ENCODE peak calls at places on chromosomes 2 and 18, in five cellular contexts. W, C, I, G and J are unnamed samples.

GRCh38 chr2:69514406-69514805 is 77.2 kb upstream of the NFU1 start:
- DNase-seq in I (peak), W (no peak), C (no peak), G (no peak), J (no peak)

GRCh38 chr2:98571121-98571701 is 37.1 kb downstream of the COA5 start:
- DNase-seq in W (no peak), I (no peak), C (no peak), G (no peak), J (peak)

GRCh38 chr2:43823751-43824150 is 14.9 kb downstream of the ABCG5 start:
- DNase-seq in G (no peak), I (no peak), W (no peak), C (no peak), J (no peak)

GRCh38 chr2:146874260-146874658 is 970.6 kb upstream of the ACVR2A start:
- DNase-seq in G (peak), I (no peak), C (no peak), W (no peak), J (no peak)

GRCh38 chr2:240509667-240510512 is 47.9 kb downstream of the ANKMY1 start:
- DNase-seq in C (no peak), G (no peak), I (no peak), W (peak), J (peak)

GRCh38 chr18:21364471-21364870 is 122.4 kb downstream of the GREB1L start:
- DNase-seq in W (no peak), C (no peak), I (no peak), G (no peak), J (no peak)

GRCh38 chr2:178271629-178272333 is 77.5 kb downstream of the OSBPL6 start:
- DNase-seq in G (peak), C (peak), I (peak), W (peak), J (peak)

GRCh38 chr18:41524674-41525470 is 430.2 kb upstream of the PIK3C3 start:
- DNase-seq in W (no peak), C (no peak), I (no peak), G (no peak), J (no peak)

GRCh38 chr2:172639823-172640222 is 83.9 kb downstream of the PDK1 start:
- DNase-seq in I (peak), W (no peak), C (no peak), G (no peak), J (no peak)

GRCh38 chr2:232890896-232891601 is 21.0 kb downstream of the SNORC start:
- DNase-seq in W (peak), G (no peak), I (peak), C (no peak), J (no peak)

GRCh38 chr2:229485782-229486181 is 214.7 kb upstream of the PID1 start:
- DNase-seq in C (no peak), G (no peak), I (no peak), W (no peak), J (no peak)

GRCh38 chr2:7803515-7803914 is 878.3 kb upstream of the ID2 start:
- DNase-seq in G (no peak), I (no peak), C (no peak), W (no peak), J (no peak)

DNA sequence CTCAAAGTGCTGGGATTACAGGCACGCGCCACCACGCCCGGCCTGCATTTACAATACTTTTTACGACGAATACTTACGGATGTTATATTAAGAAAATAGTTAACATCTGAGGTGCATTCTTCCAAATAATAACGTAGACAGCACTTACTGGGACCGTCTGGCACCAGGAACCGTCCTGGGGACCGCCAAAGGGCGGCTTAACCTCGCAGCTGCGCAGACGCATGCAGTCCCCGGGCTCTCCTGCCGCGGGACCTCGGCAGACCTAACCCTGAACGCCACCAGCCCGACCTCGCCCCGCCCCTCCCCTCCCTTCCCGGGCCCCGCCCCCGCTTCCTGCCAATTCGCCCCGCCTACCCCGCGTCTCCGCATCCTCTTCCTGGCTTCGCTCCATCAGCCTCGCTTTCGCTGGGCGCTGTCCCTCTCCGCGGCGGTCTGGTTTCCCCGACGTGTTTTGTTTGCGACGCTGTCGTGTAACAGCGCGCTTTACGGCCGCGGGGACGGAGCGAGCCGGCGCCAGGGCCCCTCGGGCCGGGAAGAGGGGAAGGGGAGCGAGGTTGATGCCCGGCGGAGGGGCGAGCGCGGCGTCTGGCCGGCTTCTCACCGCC is at the start of gene CNOT11:
- DNase-seq in C (peak), W (peak), G (peak), I (peak), J (peak)
- TF ChIP-seq POLR2A in C (peak), W (peak), G (peak), I (peak), J (peak)

DNA sequence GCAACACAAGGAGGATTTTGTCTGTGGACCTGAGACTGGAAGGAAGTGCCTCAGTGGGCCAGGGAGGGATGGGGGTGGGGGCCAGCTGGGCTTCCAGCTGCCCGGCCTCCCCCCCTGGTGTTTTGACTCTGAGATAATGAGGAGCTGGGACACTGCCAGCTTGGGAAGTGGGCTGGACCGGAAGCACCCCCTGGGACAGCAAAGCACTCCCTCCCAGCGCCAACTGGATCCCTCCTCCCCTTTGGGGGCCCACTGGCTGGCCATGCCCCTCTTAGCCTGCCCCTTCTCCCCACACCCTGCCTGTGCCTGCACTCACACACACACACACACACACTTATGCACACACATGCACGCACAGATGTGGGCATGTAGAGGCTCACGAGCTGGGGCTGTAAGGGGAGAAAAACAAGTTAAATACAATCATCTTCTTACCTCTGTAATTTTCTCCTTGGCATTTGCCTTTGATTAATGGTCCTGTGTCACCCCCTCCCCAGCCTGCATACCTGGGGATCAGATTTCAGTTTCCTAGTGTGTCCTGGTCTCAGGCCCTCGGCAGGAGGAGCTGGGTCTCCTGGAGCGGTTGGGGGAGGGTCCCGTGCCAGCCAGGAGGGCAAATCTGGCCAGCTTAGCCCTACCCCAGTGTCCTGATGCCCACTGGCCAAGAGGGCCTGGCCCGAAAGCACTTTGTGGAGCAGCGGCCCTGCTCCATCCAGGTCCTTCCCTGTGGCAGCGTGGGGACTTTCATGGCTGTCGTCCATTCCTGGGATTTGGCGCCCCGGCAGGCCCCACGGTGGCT is 3.6 kb downstream of the ITM2C start:
- DNase-seq in G (no peak), W (no peak), C (peak), I (no peak), J (no peak)
- H3K4me3 ChIP-seq in G (no peak), W (no peak), C (no peak), I (no peak), J (no peak)

GRCh38 chr2:96869824-96870630 is at the start of gene SEMA4C:
- DNase-seq in W (peak), G (peak), C (peak), I (no peak), J (peak)
- TF ChIP-seq POLR2A in W (no peak), G (peak), C (no peak), I (peak), J (no peak)

DNA sequence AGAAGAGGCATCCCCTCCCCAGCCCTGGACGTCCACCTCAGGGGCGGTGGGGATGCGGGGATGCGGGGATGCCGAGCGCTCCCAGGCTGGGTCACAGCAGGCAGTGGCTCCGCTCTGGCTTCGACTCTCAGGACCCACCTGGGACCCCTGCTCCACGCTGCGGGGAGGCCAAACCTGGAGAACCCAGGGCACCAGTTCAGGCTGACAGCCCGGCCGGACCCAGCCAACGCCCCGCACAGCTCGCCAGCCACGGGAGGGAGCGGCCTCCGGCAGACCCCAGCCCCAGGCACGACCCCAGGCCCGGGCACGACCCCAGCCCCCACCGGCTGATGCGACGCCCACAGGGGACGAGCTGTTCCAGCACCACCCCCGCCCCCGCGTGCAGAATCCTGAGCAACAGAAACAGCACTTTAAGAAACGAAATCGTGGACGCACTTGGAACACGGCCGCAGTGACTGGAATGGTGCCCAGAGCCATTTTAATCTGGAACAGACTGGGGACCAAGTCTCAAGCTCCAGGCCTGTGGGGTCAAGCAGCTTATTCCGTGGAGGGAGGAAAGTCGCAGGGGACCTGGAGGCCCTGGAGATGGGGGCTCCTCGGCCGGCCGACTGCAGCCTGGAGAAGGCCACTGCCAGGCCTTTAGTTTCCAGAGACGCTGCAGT is 74.3 kb downstream of the MBP start:
- DNase-seq in I (no peak), G (peak), C (no peak), W (no peak), J (peak)
- H3K4me3 ChIP-seq in I (no peak), G (no peak), C (no peak), W (peak), J (no peak)

GRCh38 chr2:73386342-73386868 is 769 bp downstream of the ALMS1 start:
- DNase-seq in G (no peak), C (no peak), I (no peak), W (no peak), J (no peak)
- TF ChIP-seq POLR2A in G (no peak), C (no peak), I (no peak), W (no peak), J (no peak)

DNA sequence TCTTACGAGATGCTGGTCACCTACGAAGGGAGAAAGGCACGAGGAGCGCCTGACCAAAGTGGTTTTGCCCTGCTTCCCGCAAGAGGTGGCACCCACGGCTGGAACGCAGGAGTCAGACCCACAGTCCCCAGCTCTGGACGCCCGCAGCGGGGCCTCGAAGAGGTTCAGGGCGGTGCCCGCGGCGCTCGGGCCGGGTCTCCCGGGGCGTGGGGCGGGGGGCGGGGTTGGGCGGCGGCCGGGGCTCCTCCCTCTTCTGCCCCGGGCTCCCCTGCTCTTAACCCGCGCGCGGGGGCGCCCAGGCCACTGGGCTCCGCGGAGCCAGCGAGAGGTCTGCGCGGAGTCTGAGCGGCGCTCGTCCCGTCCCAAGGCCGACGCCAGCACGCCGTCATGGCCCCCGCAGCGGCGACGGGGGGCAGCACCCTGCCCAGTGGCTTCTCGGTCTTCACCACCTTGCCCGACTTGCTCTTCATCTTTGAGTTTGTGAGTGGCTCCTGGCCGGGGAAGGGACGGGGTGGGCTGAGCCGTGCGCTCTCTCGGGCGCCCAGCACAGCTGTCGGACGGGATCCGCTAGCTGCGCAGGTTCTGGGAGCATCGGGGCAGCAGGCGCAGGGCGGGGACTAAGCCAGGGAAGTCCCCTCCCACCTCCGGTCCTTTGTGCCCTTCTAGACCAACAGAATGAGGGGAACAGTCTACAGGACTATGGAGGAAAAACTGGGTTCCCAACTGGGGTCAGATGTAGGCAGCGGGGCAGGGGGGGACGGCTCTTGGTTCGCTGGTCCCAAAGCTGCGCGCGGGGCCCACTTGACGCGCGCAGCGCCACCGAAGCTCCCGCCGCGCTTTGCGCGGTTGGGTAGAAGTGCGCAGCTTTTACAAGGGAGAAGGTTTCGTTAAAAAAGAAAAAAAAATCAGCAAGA is at the start of gene MAL:
- DNase-seq in W (no peak), G (no peak), C (no peak), I (no peak), J (no peak)
- H3K4me3 ChIP-seq in W (peak), G (no peak), C (peak), I (no peak), J (peak)

GRCh38 chr18:3595282-3596273 is 145.6 kb downstream of the TGIF1 start:
- DNase-seq in G (peak), C (peak), I (peak), W (no peak), J (peak)

GRCh38 chr18:3593381-3593903 is 143.5 kb downstream of the TGIF1 start:
- DNase-seq in W (no peak), C (no peak), I (peak), G (no peak), J (no peak)

GRCh38 chr18:3596324-3597158 is 146.6 kb downstream of the TGIF1 start:
- DNase-seq in G (peak), C (peak), W (no peak), I (peak), J (peak)

GRCh38 chr18:3593904-3594759 is 144.2 kb downstream of the TGIF1 start:
- DNase-seq in W (peak), G (peak), C (peak), I (peak), J (peak)

GRCh38 chr18:3594760-3595241 is 144.8 kb downstream of the TGIF1 start:
- DNase-seq in C (peak), I (peak), W (no peak), G (no peak), J (no peak)
- TF ChIP-seq POLR2A in C (no peak), I (peak), W (peak), G (no peak), J (no peak)

GRCh38 chr18:75157851-75158250 is 51.1 kb downstream of the PTGR3 start:
- DNase-seq in I (no peak), C (no peak), W (no peak), G (no peak), J (peak)

GRCh38 chr18:75157359-75157758 is 51.6 kb downstream of the PTGR3 start:
- DNase-seq in I (no peak), W (no peak), C (no peak), G (no peak), J (no peak)

GRCh38 chr18:75154997-75155396 is 53.9 kb downstream of the PTGR3 start:
- DNase-seq in G (no peak), C (no peak), I (no peak), W (no peak), J (no peak)

GRCh38 chr18:75156831-75157230 is 52.1 kb downstream of the PTGR3 start:
- DNase-seq in C (no peak), W (no peak), I (no peak), G (no peak), J (peak)

GRCh38 chr18:75156139-75156750 is 52.7 kb downstream of the PTGR3 start:
- DNase-seq in W (no peak), I (no peak), C (no peak), G (no peak), J (peak)
- H3K4me3 ChIP-seq in W (no peak), I (no peak), C (no peak), G (no peak), J (no peak)

GRCh38 chr2:27058210-27058609 is 6.7 kb downstream of the AGBL5 start:
- DNase-seq in G (no peak), W (no peak), I (no peak), C (no peak), J (no peak)
- TF ChIP-seq POLR2A in G (no peak), W (no peak), I (no peak), C (no peak), J (no peak)